ENCODE peak calls at places on chromosome 3, in four cellular contexts. R, P, V and Y are unnamed samples.
A peak's percentile ranks its signal among the peaks of the same experiment; 100 is the strongest.

GRCh38 chr3:155870945-155871745 is 695 bp downstream of the GMPS start:
- DNase-seq in R (peak; percentile 56), P (peak; percentile 66), V (peak; percentile 57), Y (peak; percentile 83)

GRCh38 chr3:36756272-36756671 is 8.1 kb downstream of the DCLK3 start:
- DNase-seq in R (no peak), P (no peak), V (no peak), Y (no peak)

GRCh38 chr3:66472313-66473134 is 28.3 kb downstream of the LRIG1 start:
- DNase-seq in R (no peak), P (peak; percentile 80), V (no peak), Y (no peak)

GRCh38 chr3:95971573-95971972 is 842.8 kb upstream of the EPHA6 start:
- DNase-seq in R (no peak), P (no peak), V (no peak), Y (peak; percentile 26)

GRCh38 chr3:184332370-184333090 is 4.9 kb upstream of the FAM131A start:
- DNase-seq in R (no peak), P (peak; percentile 92), V (no peak), Y (no peak)

GRCh38 chr3:155101398-155101797 is 21.3 kb downstream of the MME start:
- DNase-seq in R (no peak), P (no peak), V (peak; percentile 37), Y (no peak)

GRCh38 chr3:119562307-119562961 is 3.0 kb upstream of the CD80 start:
- DNase-seq in R (peak; percentile 13), P (no peak), V (no peak), Y (no peak)

GRCh38 chr3:73321286-73321685 is 259.8 kb downstream of the EBLN2 start:
- DNase-seq in R (no peak), P (no peak), V (no peak), Y (no peak)

GRCh38 chr3:72082776-72083477 is 298.0 kb upstream of the PROK2 start:
- DNase-seq in R (no peak), P (no peak), V (no peak), Y (no peak)

GRCh38 chr3:128845119-128845518 is 34.3 kb upstream of the ACAD9 start:
- DNase-seq in R (peak; percentile 17), P (no peak), V (no peak), Y (no peak)
- TF ChIP-seq CTCF in R (peak; percentile 28), P (peak; percentile 4), V (no peak), Y (no peak)

DNA sequence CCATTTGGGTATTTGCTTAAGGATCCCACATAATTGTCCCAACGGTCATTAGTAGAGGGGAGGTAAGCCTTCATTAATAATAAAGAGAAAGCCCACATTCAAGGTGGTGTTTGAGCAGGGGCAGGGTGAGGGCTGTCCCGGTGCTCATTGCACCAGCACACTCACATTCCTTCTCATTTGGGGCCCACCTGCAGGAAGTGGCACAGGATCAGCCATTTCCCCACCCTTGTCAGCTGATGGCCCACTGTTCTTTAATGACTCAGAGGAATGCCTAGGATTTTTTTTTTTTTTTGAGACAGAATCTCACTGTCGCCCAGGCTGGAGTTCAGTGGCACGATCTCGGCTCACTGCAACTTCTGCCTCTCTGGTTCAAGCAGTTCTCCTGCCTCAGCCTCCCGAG is 14.8 kb downstream of the UMPS start:
- DNase-seq in R (no peak), P (peak; percentile 25), V (no peak), Y (no peak)
- H3K36me3 ChIP-seq in R (peaks cover 37% of the 10 kb centered on the region), P (peaks cover 29% of the 10 kb centered on the region), V (peaks cover 20% of the 10 kb centered on the region), Y (peaks cover 54% of the 10 kb centered on the region)

GRCh38 chr3:27573780-27574437 is 89.7 kb upstream of the SLC4A7 start:
- DNase-seq in R (no peak), P (no peak), V (no peak), Y (no peak)

GRCh38 chr3:27567251-27567650 is 83.1 kb upstream of the SLC4A7 start:
- DNase-seq in R (no peak), P (no peak), V (no peak), Y (no peak)

GRCh38 chr3:27568393-27568792 is 84.2 kb upstream of the SLC4A7 start:
- DNase-seq in R (no peak), P (peak; percentile 80), V (peak; percentile 75), Y (peak; percentile 74)

GRCh38 chr3:27574438-27574795 is 90.2 kb upstream of the SLC4A7 start:
- DNase-seq in R (no peak), P (no peak), V (no peak), Y (no peak)

DNA sequence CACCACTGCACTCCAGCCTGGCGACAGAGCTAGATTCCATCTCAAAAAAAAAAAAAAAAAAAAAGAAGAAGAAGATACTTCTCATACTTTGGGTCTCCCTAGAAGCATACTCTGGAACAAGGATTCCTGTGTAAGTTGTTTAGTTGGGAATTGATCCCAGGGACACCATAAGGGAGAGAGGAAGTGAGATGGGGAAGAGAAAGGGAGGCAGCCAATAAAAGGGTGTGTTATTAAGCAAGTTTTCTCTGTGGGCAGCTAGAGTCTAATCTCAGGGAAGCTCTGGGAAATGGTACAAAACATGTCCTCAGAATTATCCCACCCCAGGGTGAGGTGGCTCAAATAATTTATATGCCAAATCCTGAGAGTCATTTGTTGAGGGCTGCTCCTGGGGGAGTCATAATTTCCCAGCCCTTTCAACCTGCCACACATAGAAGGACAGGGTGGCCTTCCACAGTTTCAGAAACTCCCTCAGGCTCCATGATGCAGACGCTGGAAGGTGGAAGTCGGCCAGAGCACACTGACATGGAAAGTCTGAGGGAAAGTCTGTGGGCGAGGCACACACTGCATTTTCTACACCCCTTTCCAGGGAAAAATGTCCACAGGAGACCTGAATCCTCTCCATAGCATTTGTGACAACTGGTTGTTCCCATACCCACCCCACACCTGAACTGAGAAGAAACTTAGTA is 86.4 kb upstream of the SLC4A7 start:
- DNase-seq in R (no peak), P (no peak), V (no peak), Y (peak; percentile 62)
- H3K27ac ChIP-seq in R (no peak overlapping the region), P (no peak overlapping the region), V (peak overlapping the region; percentile 68), Y (peak overlapping the region; percentile 79)

GRCh38 chr3:172953576-172953975 is 187.5 kb downstream of the SPATA16 start:
- DNase-seq in R (no peak), P (no peak), V (no peak), Y (no peak)

DNA sequence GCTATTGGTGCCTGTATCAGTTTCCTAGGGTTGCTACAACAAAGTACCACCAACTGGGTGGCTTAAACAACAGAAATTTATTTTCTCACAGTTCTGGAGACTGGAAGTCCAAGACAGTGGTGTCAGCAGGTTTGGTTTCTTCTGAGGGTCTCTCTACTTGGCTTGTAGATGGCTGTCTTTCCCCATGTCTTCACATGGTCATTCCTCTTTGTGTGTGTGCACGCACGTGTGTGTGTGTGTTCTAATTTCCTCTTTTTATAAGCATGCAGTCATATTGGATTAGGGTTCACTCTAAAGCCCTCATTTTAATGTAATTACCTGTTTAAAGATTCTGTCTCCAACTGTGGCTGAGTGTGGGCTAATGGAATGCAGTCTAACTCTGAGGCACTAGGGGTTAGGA is 182.5 kb downstream of the SPATA16 start:
- DNase-seq in R (no peak), P (no peak), V (no peak), Y (no peak)
- TF ChIP-seq CTCF in R (no peak), P (no peak), V (no peak), Y (no peak)

GRCh38 chr3:52681610-52682009 is 4.1 kb downstream of the PBRM1 start:
- DNase-seq in R (no peak), P (no peak), V (no peak), Y (no peak)
- H3K36me3 ChIP-seq in R (peaks cover 39% of the 10 kb centered on the region), P (peaks cover 12% of the 10 kb centered on the region), V (peaks cover 15% of the 10 kb centered on the region), Y (peaks cover 25% of the 10 kb centered on the region)

DNA sequence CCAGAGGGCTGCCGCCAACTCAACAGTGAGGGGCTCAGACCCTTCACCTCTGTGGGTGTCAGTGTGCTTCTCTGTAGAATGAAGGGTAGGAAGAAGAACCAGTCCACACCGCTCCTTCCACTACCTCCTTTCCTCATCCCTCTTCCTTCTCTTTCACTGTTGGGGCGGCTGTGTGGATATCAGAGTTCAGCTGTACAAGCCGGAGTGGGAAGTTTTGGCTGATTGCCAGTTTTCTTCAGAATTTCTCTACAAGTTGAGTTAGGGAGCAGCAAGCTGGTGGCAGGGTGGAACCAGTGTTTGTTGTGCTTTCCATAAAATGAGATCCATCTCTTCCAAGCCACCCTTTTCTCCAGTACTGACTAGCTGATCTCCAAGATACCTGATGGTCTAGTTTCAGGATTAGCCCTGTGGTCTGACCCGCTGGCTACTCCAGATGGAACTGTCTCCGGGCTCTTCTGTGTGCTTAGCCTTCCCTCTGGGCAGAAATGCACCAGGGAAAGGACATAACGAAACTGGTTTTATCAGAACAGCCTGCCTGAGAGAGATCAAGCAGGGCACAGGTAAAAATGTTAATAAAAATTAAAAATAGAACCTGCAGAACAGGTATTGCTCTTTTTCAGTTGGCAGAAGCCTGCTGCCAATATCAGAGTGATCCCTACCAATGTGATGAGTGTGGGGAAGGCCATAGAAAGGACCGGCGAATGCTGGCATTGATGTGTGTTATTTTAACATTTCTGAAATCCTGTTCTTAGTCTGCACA is 169.9 kb upstream of the TSC22D2 start:
- DNase-seq in R (peak; percentile 69), P (peak; percentile 69), V (no peak), Y (no peak)
- H3K27ac ChIP-seq in R (no peak overlapping the region), P (peak overlapping the region; percentile 50), V (no peak overlapping the region), Y (peak overlapping the region; percentile 63)